ENCODE peak calls at places on chromosome 13, in four cellular contexts. S, R, O and V are unnamed samples.

GRCh38 chr13:62387642-62388041 is 972.0 kb upstream of the PCDH20 start:
- DNase-seq in S (no peak), R (no peak), O (peak; percentile 2), V (no peak)

GRCh38 chr13:101258071-101258470 is 158.2 kb downstream of the NALCN start:
- DNase-seq in S (peak; percentile 3), R (peak; percentile 9), O (peak; percentile 54), V (peak; percentile 24)

GRCh38 chr13:102793583-102794355 is 5.0 kb downstream of the POGLUT2 start:
- DNase-seq in S (no peak), R (no peak), O (no peak), V (no peak)

GRCh38 chr13:87923713-87924112 is 252.5 kb downstream of the SLITRK5 start:
- DNase-seq in S (no peak), R (no peak), O (no peak), V (no peak)

GRCh38 chr13:113777311-113778260 is 18.6 kb downstream of the TMEM255B start:
- DNase-seq in S (peak; percentile 34), R (no peak), O (no peak), V (no peak)

GRCh38 chr13:72637561-72637960 is 89.9 kb downstream of the MZT1 start:
- DNase-seq in S (no peak), R (no peak), O (no peak), V (no peak)

GRCh38 chr13:105991131-105991530 is 544.3 kb downstream of the EFNB2 start:
- DNase-seq in S (no peak), R (no peak), O (no peak), V (no peak)

GRCh38 chr13:40109324-40109958 is 454.0 kb downstream of the COG6 start:
- DNase-seq in S (no peak), R (no peak), O (no peak), V (no peak)

GRCh38 chr13:30088312-30088855 is 219.0 kb downstream of the KATNAL1 start:
- DNase-seq in S (no peak), R (no peak), O (no peak), V (no peak)

GRCh38 chr13:113588394-113589111 is 4.0 kb downstream of the TFDP1 start:
- DNase-seq in S (no peak), R (no peak), O (no peak), V (no peak)

GRCh38 chr13:112182831-112183543 is 116.0 kb downstream of the SOX1 start:
- DNase-seq in S (no peak), R (peak; percentile 10), O (no peak), V (no peak)
- TF ChIP-seq TCF7L2 in S (no peak), R (no peak), O (no peak), V (no peak)

GRCh38 chr13:59157181-59157580 is 1006.5 kb downstream of the DIAPH3 start:
- DNase-seq in S (no peak), R (no peak), O (no peak), V (no peak)
- TF ChIP-seq TCF7L2 in S (no peak), R (no peak), O (no peak), V (no peak)

GRCh38 chr13:44797685-44798084 is 191.6 kb downstream of the NUFIP1 start:
- DNase-seq in S (no peak), R (no peak), O (no peak), V (no peak)

GRCh38 chr13:44790289-44790688 is 199.0 kb downstream of the NUFIP1 start:
- DNase-seq in S (no peak), R (no peak), O (no peak), V (no peak)

GRCh38 chr13:44792096-44792495 is 197.2 kb downstream of the NUFIP1 start:
- DNase-seq in S (no peak), R (no peak), O (no peak), V (no peak)

GRCh38 chr13:44796597-44797517 is 192.4 kb downstream of the NUFIP1 start:
- DNase-seq in S (no peak), R (no peak), O (no peak), V (no peak)

DNA sequence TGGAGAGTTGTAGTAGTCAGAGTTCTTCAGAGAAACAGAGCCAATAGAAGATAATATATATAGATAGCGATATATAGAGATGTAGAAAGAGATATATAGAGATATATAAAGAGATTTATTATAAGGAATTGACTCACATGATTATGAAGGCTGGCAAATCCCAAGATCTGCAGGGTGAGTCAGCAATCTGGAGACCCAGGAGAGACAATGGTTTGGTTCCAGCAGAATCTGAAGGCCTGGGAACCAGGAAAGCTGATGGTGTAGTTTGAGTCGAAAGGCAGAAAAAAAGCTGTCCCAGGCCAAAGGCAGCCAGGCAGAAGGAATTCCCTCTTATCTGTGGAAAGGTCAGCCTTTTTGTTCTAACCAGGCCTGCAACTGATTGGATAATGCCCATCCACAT is 194.1 kb downstream of the NUFIP1 start:
- DNase-seq in S (no peak), R (no peak), O (no peak), V (no peak)
- TF ChIP-seq TCF7L2 in S (no peak), R (no peak), O (no peak), V (no peak)

DNA sequence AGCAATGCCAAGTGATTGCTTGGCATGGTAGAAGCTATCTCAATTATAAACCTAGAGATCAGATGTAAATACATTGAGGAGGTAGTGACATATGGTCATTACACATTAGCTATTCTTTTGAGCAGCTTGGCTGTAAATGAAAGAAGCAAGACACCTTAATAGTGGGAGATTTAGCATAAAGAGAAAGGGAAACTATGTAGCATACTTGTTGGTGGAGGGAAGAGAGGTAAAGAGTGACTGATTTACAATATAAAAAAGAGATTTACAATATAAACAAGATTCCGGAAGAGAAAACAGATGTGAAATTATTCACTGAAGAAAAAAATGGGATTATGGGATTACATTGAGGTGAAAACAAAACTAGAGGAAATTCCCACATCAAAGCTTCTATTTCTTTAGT is 2009.6 kb downstream of the OLFM4 start:
- DNase-seq in S (no peak), R (no peak), O (no peak), V (no peak)
- TF ChIP-seq TCF7L2 in S (no peak), R (no peak), O (no peak), V (no peak)

GRCh38 chr13:29077051-29077813 is 257.1 kb downstream of the MTUS2 start:
- DNase-seq in S (no peak), R (no peak), O (no peak), V (no peak)

GRCh38 chr13:29081697-29082440 is 261.7 kb downstream of the MTUS2 start:
- DNase-seq in S (no peak), R (no peak), O (no peak), V (no peak)

DNA sequence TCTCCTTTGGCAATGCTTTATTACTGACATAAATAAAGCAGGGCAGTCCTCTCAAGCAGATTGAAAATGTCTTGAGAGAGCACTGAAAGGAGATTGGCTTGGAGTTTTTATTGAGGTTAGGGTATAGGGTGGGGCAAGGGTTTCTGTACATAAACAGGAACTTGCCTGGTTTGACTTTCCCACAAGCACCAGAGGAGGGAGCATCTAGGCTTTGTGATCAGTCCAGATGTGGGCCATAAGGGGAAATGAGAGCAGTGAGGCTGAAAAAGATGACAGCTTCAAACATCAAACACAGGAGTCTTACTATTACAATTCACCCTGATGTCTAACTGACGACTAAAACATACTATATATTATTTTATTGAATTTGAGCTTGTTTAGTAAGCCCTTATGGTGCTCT is 260.9 kb downstream of the MTUS2 start:
- DNase-seq in S (no peak), R (no peak), O (no peak), V (no peak)
- TF ChIP-seq TCF7L2 in S (no peak), R (no peak), O (no peak), V (no peak)

GRCh38 chr13:98174321-98174720 is 2.7 kb downstream of the RNF113B start:
- DNase-seq in S (no peak), R (no peak), O (no peak), V (no peak)

GRCh38 chr13:98172570-98173405 is 4.3 kb downstream of the RNF113B start:
- DNase-seq in S (no peak), R (no peak), O (no peak), V (no peak)

GRCh38 chr13:98173431-98173921 is 3.6 kb downstream of the RNF113B start:
- DNase-seq in S (no peak), R (peak; percentile 95), O (peak; percentile 29), V (no peak)

GRCh38 chr13:98171806-98172569 is 5.1 kb downstream of the RNF113B start:
- DNase-seq in S (no peak), R (no peak), O (no peak), V (no peak)

DNA sequence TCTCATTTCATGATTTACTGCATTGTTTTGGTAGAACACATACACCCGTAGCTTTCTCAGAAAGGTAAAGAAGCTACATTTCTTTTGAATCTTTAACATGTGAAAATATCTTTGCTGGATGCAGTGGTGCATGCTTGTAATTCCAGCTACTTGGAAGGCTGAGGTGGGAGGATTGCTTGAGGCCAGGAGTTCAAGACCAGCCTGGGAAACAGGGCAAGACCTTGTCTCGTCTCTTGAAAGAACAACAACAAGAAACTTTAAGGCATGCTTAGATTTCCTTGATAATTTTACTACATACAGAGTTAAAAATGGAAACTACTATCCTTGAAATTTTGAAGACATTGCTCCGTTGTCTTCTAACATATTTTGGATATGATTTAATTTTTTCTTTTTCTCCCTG is 7.7 kb downstream of the RNF113B start:
- DNase-seq in S (no peak), R (no peak), O (no peak), V (no peak)
- TF ChIP-seq TCF7L2 in S (no peak), R (no peak), O (no peak), V (no peak)

GRCh38 chr13:19845758-19846157 is 17.7 kb downstream of the ZMYM5 start:
- DNase-seq in S (peak; percentile 35), R (peak; percentile 57), O (peak; percentile 77), V (peak; percentile 77)
- TF ChIP-seq TCF7L2 in S (no peak), R (no peak), O (no peak), V (no peak)

GRCh38 chr13:20285530-20285929 is 53.4 kb upstream of the GJB6 start:
- DNase-seq in S (no peak), R (no peak), O (no peak), V (no peak)

GRCh38 chr13:20291037-20291436 is 58.9 kb upstream of the GJB6 start:
- DNase-seq in S (no peak), R (no peak), O (no peak), V (no peak)

GRCh38 chr13:20291675-20292074 is 59.6 kb upstream of the GJB6 start:
- DNase-seq in S (no peak), R (no peak), O (no peak), V (no peak)

GRCh38 chr13:20288561-20288960 is 56.4 kb upstream of the GJB6 start:
- DNase-seq in S (no peak), R (peak; percentile 17), O (no peak), V (no peak)

GRCh38 chr13:20287976-20288375 is 55.9 kb upstream of the GJB6 start:
- DNase-seq in S (no peak), R (no peak), O (no peak), V (no peak)
- TF ChIP-seq TCF7L2 in S (no peak), R (no peak), O (no peak), V (no peak)

GRCh38 chr13:32877491-32877890 is 138.7 kb upstream of the KL start:
- DNase-seq in S (no peak), R (no peak), O (no peak), V (no peak)
- TF ChIP-seq TCF7L2 in S (no peak), R (no peak), O (no peak), V (no peak)